ENCODE peak calls at places on chromosomes 11 and 22, in four cellular contexts. One of them, this sample, is unnamed. For H3K36me3, the result is how much of the 10 kb centered on the place peaks cover.

GRCh38 chr22:29049655-29050263 is 11.9 kb downstream of the C22orf31 start:
- DNase-seq in ovary: no peak
- DNase-seq in lung: no peak
- DNase-seq in ascending aorta: no peak
- DNase-seq in this sample: no peak

GRCh38 chr11:93000511-93001476 is 31.3 kb downstream of the MTNR1B start:
- DNase-seq in ovary: no peak
- DNase-seq in lung: no peak
- DNase-seq in ascending aorta: no peak
- DNase-seq in this sample: no peak

GRCh38 chr22:46842606-46843005 is 80.2 kb downstream of the TBC1D22A start:
- DNase-seq in ovary: no peak
- DNase-seq in lung: peak
- DNase-seq in ascending aorta: no peak
- DNase-seq in this sample: no peak

GRCh38 chr11:75524576-75525432 is 937 bp downstream of the GDPD5 start:
- DNase-seq in ovary: peak
- DNase-seq in lung: no peak
- DNase-seq in ascending aorta: peak
- DNase-seq in this sample: no peak

GRCh38 chr22:34992672-34993071 is 73.3 kb upstream of the ISX start:
- DNase-seq in ovary: no peak
- DNase-seq in lung: no peak
- DNase-seq in ascending aorta: no peak
- DNase-seq in this sample: no peak

GRCh38 chr11:13329670-13330401 is 52.2 kb downstream of the BMAL1 start:
- DNase-seq in ovary: no peak
- DNase-seq in lung: peak
- DNase-seq in ascending aorta: no peak
- DNase-seq in this sample: no peak

GRCh38 chr11:69476715-69477025 is 4.8 kb upstream of the LINC01488 start:
- DNase-seq in ovary: no peak
- DNase-seq in lung: no peak
- DNase-seq in ascending aorta: no peak
- DNase-seq in this sample: no peak

GRCh38 chr22:21775061-21775460 is 39.5 kb upstream of the YPEL1 start:
- DNase-seq in ovary: no peak
- DNase-seq in lung: no peak
- DNase-seq in ascending aorta: no peak
- DNase-seq in this sample: no peak

GRCh38 chr22:30423296-30423958 is 2.1 kb upstream of the MTFP1 start:
- DNase-seq in ovary: no peak
- DNase-seq in lung: peak
- DNase-seq in ascending aorta: peak
- DNase-seq in this sample: no peak

GRCh38 chr11:77055056-77055680 is 11.6 kb upstream of the CAPN5 start:
- DNase-seq in ovary: no peak
- DNase-seq in lung: no peak
- DNase-seq in ascending aorta: no peak
- DNase-seq in this sample: no peak

GRCh38 chr22:36911887-36912661 is 1.4 kb upstream of the CSF2RB start:
- DNase-seq in ovary: no peak
- DNase-seq in lung: no peak
- DNase-seq in ascending aorta: no peak
- DNase-seq in this sample: no peak

GRCh38 chr11:69912911-69913451 is 93.8 kb upstream of the FGF3 start:
- DNase-seq in ovary: no peak
- DNase-seq in lung: no peak
- DNase-seq in ascending aorta: peak
- DNase-seq in this sample: no peak

GRCh38 chr11:80204021-80204420 is 763.2 kb upstream of the TENM4 start:
- DNase-seq in ovary: no peak
- DNase-seq in lung: no peak
- DNase-seq in ascending aorta: no peak
- DNase-seq in this sample: no peak

GRCh38 chr22:41746563-41747400 is 47.5 kb downstream of the MEI1 start:
- DNase-seq in ovary: peak
- DNase-seq in lung: peak
- DNase-seq in ascending aorta: peak
- DNase-seq in this sample: peak

GRCh38 chr11:31987118-31988005 is 103.5 kb upstream of the RCN1 start:
- DNase-seq in ovary: no peak
- DNase-seq in lung: no peak
- DNase-seq in ascending aorta: no peak
- DNase-seq in this sample: no peak

GRCh38 chr11:12525466-12526055 is 148.2 kb downstream of the PARVA start:
- DNase-seq in ovary: no peak
- DNase-seq in lung: no peak
- DNase-seq in ascending aorta: no peak
- DNase-seq in this sample: no peak

GRCh38 chr11:68470304-68470811 is 9.8 kb downstream of the PPP6R3 start:
- DNase-seq in ovary: no peak
- DNase-seq in lung: no peak
- DNase-seq in ascending aorta: no peak
- DNase-seq in this sample: no peak

GRCh38 chr11:2853401-2853800 is 32.2 kb downstream of the CDKN1C start:
- DNase-seq in ovary: no peak
- DNase-seq in lung: no peak
- DNase-seq in ascending aorta: no peak
- DNase-seq in this sample: no peak

GRCh38 chr11:100094121-100094865 is 592.8 kb upstream of the ARHGAP42 start:
- DNase-seq in ovary: no peak
- DNase-seq in lung: no peak
- DNase-seq in ascending aorta: no peak
- DNase-seq in this sample: no peak

GRCh38 chr11:84671325-84672019 is 955.7 kb downstream of the DLG2 start:
- DNase-seq in ovary: no peak
- DNase-seq in lung: no peak
- DNase-seq in ascending aorta: no peak
- DNase-seq in this sample: peak

GRCh38 chr11:100188137-100188783 is 498.8 kb upstream of the ARHGAP42 start:
- DNase-seq in ovary: no peak
- DNase-seq in lung: no peak
- DNase-seq in ascending aorta: no peak
- DNase-seq in this sample: no peak

GRCh38 chr11:12746593-12747097 is 72.4 kb downstream of the TEAD1 start:
- DNase-seq in ovary: peak
- DNase-seq in lung: no peak
- DNase-seq in ascending aorta: peak
- DNase-seq in this sample: no peak

GRCh38 chr11:72899238-72899637 is 85.0 kb downstream of the ATG16L2 start:
- DNase-seq in ovary: no peak
- DNase-seq in lung: no peak
- DNase-seq in ascending aorta: no peak
- DNase-seq in this sample: no peak

GRCh38 chr22:41919357-41920224 is 4.7 kb upstream of the SHISA8 start:
- DNase-seq in ovary: peak
- DNase-seq in lung: peak
- DNase-seq in ascending aorta: peak
- DNase-seq in this sample: peak

GRCh38 chr22:33838644-33839043 is 81.6 kb downstream of the LARGE1 start:
- DNase-seq in ovary: no peak
- DNase-seq in lung: no peak
- DNase-seq in ascending aorta: no peak
- DNase-seq in this sample: no peak

GRCh38 chr11:86182976-86183584 is 61.5 kb upstream of the EED start:
- DNase-seq in ovary: no peak
- DNase-seq in lung: no peak
- DNase-seq in ascending aorta: no peak
- DNase-seq in this sample: peak

GRCh38 chr22:47678667-47679287 is 916.3 kb downstream of the TBC1D22A start:
- DNase-seq in ovary: no peak
- DNase-seq in lung: no peak
- DNase-seq in ascending aorta: no peak
- DNase-seq in this sample: no peak

DNA sequence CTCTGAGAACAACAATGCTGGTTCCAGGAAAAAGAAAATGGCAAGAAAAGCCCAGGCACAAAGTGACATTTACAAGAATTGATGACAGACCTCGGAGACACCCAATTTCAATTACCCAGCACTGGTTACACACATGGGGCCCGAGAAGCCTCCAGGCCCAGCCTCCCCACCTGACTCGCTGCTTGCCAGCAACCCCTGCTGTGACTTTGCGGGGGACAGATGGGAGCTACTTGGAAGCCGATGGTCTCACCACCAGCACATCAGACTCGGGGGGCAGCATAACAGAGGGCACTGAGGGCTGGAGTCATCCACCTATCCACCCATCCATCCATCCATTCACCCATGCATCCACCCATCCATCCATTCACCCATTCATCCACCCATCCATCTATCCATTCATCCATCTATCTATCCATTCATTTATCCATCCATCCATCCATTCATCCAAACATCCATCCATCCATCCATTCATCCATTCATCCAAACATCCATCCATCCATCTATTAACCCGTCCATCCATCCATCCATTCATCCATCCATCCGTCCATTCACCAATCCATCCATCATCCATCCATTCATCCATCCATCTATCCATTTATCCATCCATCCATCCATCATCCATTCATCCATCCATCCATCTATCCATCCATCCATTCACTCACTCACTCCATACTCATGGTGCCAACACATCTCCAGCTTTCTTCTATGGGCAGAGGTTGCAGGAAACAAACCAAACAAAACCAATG is 567.6 kb downstream of the BRD1 start:
- DNase-seq in ovary: no peak
- DNase-seq in lung: no peak
- DNase-seq in ascending aorta: no peak
- DNase-seq in this sample: no peak
- H3K27ac ChIP-seq in ovary: no peak
- H3K27ac ChIP-seq in lung: no peak
- H3K27ac ChIP-seq in ascending aorta: no peak
- H3K27ac ChIP-seq in this sample: no peak

GRCh38 chr11:87307101-87307500 is 269.4 kb downstream of the TMEM135 start:
- DNase-seq in ovary: no peak
- DNase-seq in lung: no peak
- DNase-seq in ascending aorta: no peak
- DNase-seq in this sample: no peak
- H3K36me3 ChIP-seq in ovary: under half
- H3K36me3 ChIP-seq in lung: under half
- H3K36me3 ChIP-seq in ascending aorta: under half
- H3K36me3 ChIP-seq in this sample: under half

GRCh38 chr22:42993651-42994275 is 21.2 kb downstream of the PACSIN2 start:
- DNase-seq in ovary: no peak
- DNase-seq in lung: no peak
- DNase-seq in ascending aorta: peak
- DNase-seq in this sample: no peak
- H3K27ac ChIP-seq in ovary: no peak
- H3K27ac ChIP-seq in lung: no peak
- H3K27ac ChIP-seq in ascending aorta: peak
- H3K27ac ChIP-seq in this sample: peak

GRCh38 chr11:59183768-59184167 is 11.8 kb downstream of the DTX4 start:
- DNase-seq in ovary: no peak
- DNase-seq in lung: no peak
- DNase-seq in ascending aorta: no peak
- DNase-seq in this sample: no peak

GRCh38 chr11:59180168-59180567 is 8.2 kb downstream of the DTX4 start:
- DNase-seq in ovary: no peak
- DNase-seq in lung: no peak
- DNase-seq in ascending aorta: no peak
- DNase-seq in this sample: no peak

GRCh38 chr11:59180907-59181306 is 9.0 kb downstream of the DTX4 start:
- DNase-seq in ovary: no peak
- DNase-seq in lung: no peak
- DNase-seq in ascending aorta: no peak
- DNase-seq in this sample: no peak

GRCh38 chr11:59182457-59183151 is 10.7 kb downstream of the DTX4 start:
- DNase-seq in ovary: no peak
- DNase-seq in lung: no peak
- DNase-seq in ascending aorta: no peak
- DNase-seq in this sample: peak

GRCh38 chr11:59181746-59182456 is 10.0 kb downstream of the DTX4 start:
- DNase-seq in ovary: no peak
- DNase-seq in lung: no peak
- DNase-seq in ascending aorta: no peak
- DNase-seq in this sample: no peak
- H3K36me3 ChIP-seq in ovary: under half
- H3K36me3 ChIP-seq in lung: under half
- H3K36me3 ChIP-seq in ascending aorta: under half
- H3K36me3 ChIP-seq in this sample: under half

GRCh38 chr11:123569387-123569786 is 85.0 kb downstream of the SCN3B start:
- DNase-seq in ovary: no peak
- DNase-seq in lung: no peak
- DNase-seq in ascending aorta: no peak
- DNase-seq in this sample: no peak
- H3K27ac ChIP-seq in ovary: no peak
- H3K27ac ChIP-seq in lung: no peak
- H3K27ac ChIP-seq in ascending aorta: no peak
- H3K27ac ChIP-seq in this sample: no peak

GRCh38 chr22:38228873-38229740 is 27.3 kb downstream of the MAFF start:
- DNase-seq in ovary: no peak
- DNase-seq in lung: no peak
- DNase-seq in ascending aorta: peak
- DNase-seq in this sample: peak

GRCh38 chr22:38230108-38230825 is 28.5 kb downstream of the MAFF start:
- DNase-seq in ovary: no peak
- DNase-seq in lung: no peak
- DNase-seq in ascending aorta: no peak
- DNase-seq in this sample: peak

GRCh38 chr22:38233427-38233826 is 31.6 kb downstream of the MAFF start:
- DNase-seq in ovary: no peak
- DNase-seq in lung: no peak
- DNase-seq in ascending aorta: no peak
- DNase-seq in this sample: no peak

GRCh38 chr22:38232196-38232595 is 30.4 kb downstream of the MAFF start:
- DNase-seq in ovary: no peak
- DNase-seq in lung: no peak
- DNase-seq in ascending aorta: no peak
- DNase-seq in this sample: no peak

GRCh38 chr22:38230916-38231315 is 29.1 kb downstream of the MAFF start:
- DNase-seq in ovary: no peak
- DNase-seq in lung: no peak
- DNase-seq in ascending aorta: no peak
- DNase-seq in this sample: no peak
- H3K36me3 ChIP-seq in ovary: under half
- H3K36me3 ChIP-seq in lung: under half
- H3K36me3 ChIP-seq in ascending aorta: half or more
- H3K36me3 ChIP-seq in this sample: under half